ENCODE peak calls at places on chromosomes 4 and X, in ten cellular contexts. Q is foreskin fibroblast; B is SK-N-SH; M is Calu3; E is WTC11; I is CD4-positive, alpha-beta T cell; Z is CD8-positive, alpha-beta T cell; G is heart right ventricle; A is hepatocyte; S is GM12865. V is an unnamed sample.

GRCh38 chr4:150012851-150013360 is 65.3 kb upstream of the DCLK2 start:
- DNase-seq in S (no peak), A (no peak), M (no peak), Q (peak), G (no peak), I (no peak), E (no peak), Z (no peak), B (no peak), V (no peak)

GRCh38 chrX:118520206-118520857 is 24.7 kb downstream of the DOCK11 start:
- DNase-seq in M (no peak), Q (peak), A (no peak), B (no peak), G (no peak), I (no peak), E (no peak), S (no peak), Z (no peak), V (no peak)

GRCh38 chr4:148216866-148217814 is 225.1 kb downstream of the NR3C2 start:
- DNase-seq in B (no peak), Q (no peak), Z (peak), E (no peak), G (no peak), M (no peak), A (no peak), S (peak), I (no peak), V (no peak)

GRCh38 chrX:1134976-1135375 is 77.5 kb downstream of the CRLF2 start:
- DNase-seq in E (no peak), G (no peak), Q (no peak), A (no peak), B (no peak), Z (no peak), M (no peak), I (no peak), S (no peak), V (no peak)

GRCh38 chr4:185914583-185915199 is 102.7 kb upstream of the SORBS2 start:
- DNase-seq in S (no peak), I (no peak), B (peak), E (no peak), M (no peak), A (no peak), Q (no peak), G (no peak), Z (no peak), V (no peak)

GRCh38 chrX:136667446-136668168 is 19.6 kb downstream of the CD40LG start:
- DNase-seq in M (no peak), Q (no peak), E (no peak), B (no peak), A (no peak), I (no peak), Z (no peak), G (no peak), S (no peak), V (no peak)

GRCh38 chr4:30094866-30095265 is 625.3 kb upstream of the PCDH7 start:
- DNase-seq in M (no peak), S (no peak), B (no peak), I (no peak), E (no peak), Z (no peak), A (no peak), G (no peak), Q (no peak), V (no peak)

GRCh38 chrX:15985937-15986336 is 131.3 kb upstream of the AP1S2 start:
- DNase-seq in M (no peak), E (no peak), S (peak), Z (no peak), Q (no peak), I (no peak), A (no peak), B (no peak), G (no peak), V (no peak)

GRCh38 chrX:19372170-19373033 is 28.7 kb downstream of the PDHA1 start:
- DNase-seq in B (peak), Q (peak), G (peak), E (peak), M (peak), A (peak), Z (peak), S (peak), I (peak), V (peak)

GRCh38 chrX:31074522-31074921 is 2.7 kb upstream of the FTHL17 start:
- DNase-seq in A (no peak), E (no peak), S (no peak), Z (no peak), I (no peak), B (no peak), Q (no peak), G (no peak), M (no peak), V (no peak)

GRCh38 chr4:909131-909571 is 23.0 kb downstream of the GAK start:
- DNase-seq in I (no peak), E (no peak), A (no peak), Q (no peak), B (no peak), G (no peak), S (no peak), M (no peak), Z (no peak), V (no peak)

GRCh38 chrX:39897741-39898097 is 200.0 kb downstream of the BCOR start:
- DNase-seq in Z (no peak), S (no peak), Q (no peak), A (no peak), B (no peak), G (no peak), M (no peak), I (no peak), E (no peak), V (no peak)

GRCh38 chr4:14528921-14529320 is 473.4 kb upstream of the CPEB2 start:
- DNase-seq in M (no peak), G (no peak), Z (no peak), I (no peak), E (no peak), B (no peak), Q (no peak), S (no peak), A (no peak), V (no peak)

GRCh38 chrX:19334945-19335626 is 8.6 kb upstream of the PDHA1 start:
- DNase-seq in M (no peak), B (no peak), E (peak), A (no peak), Z (no peak), S (peak), Q (no peak), G (no peak), I (no peak), V (no peak)

GRCh38 chr4:73170518-73171198 is 87.9 kb downstream of the ANKRD17 start:
- DNase-seq in E (no peak), S (no peak), A (no peak), M (peak), G (no peak), I (no peak), Q (no peak), Z (no peak), B (no peak), V (no peak)

GRCh38 chr4:122733805-122734155 is 1.3 kb downstream of the BBS12 start:
- DNase-seq in I (no peak), E (no peak), A (no peak), Z (no peak), M (no peak), S (no peak), G (no peak), Q (no peak), B (no peak), V (no peak)

GRCh38 chr4:133775881-133776280 is 425.7 kb downstream of the PABPC4L start:
- DNase-seq in G (no peak), Q (peak), M (no peak), Z (no peak), A (no peak), B (no peak), I (no peak), S (no peak), E (no peak), V (no peak)

GRCh38 chrX:19347916-19348315 is 4.2 kb downstream of the PDHA1 start:
- DNase-seq in M (no peak), Q (no peak), Z (no peak), G (no peak), B (no peak), E (no peak), S (no peak), A (no peak), I (no peak), V (no peak)

GRCh38 chrX:140712413-140713173 is 3.0 kb downstream of the LINC00632 start:
- DNase-seq in B (peak), I (peak), M (no peak), Q (no peak), E (peak), A (peak), S (peak), G (peak), Z (peak), V (peak)

GRCh38 chr4:146545102-146545501 is 23.4 kb upstream of the SLC10A7 start:
- DNase-seq in B (peak), G (no peak), E (peak), I (no peak), Z (no peak), M (peak), A (peak), S (peak), Q (no peak), V (no peak)

GRCh38 chr4:149409186-149410056 is 406.2 kb downstream of the IQCM start:
- DNase-seq in G (peak), Z (no peak), Q (peak), S (no peak), E (no peak), I (no peak), A (no peak), M (peak), B (no peak), V (no peak)

GRCh38 chrX:118727686-118728339 is 407 bp downstream of the IL13RA1 start:
- DNase-seq in Z (no peak), I (no peak), S (no peak), G (peak), E (peak), B (no peak), A (peak), Q (peak), M (peak), V (peak)

GRCh38 chr4:16692021-16692420 is 206.4 kb downstream of the LDB2 start:
- DNase-seq in A (no peak), B (no peak), I (no peak), G (no peak), S (no peak), Q (no peak), M (no peak), E (no peak), Z (no peak), V (no peak)

GRCh38 chr4:147617173-147617840 is at the start of gene TMEM184C:
- DNase-seq in Q (peak), A (peak), M (peak), E (peak), G (peak), I (peak), B (peak), S (peak), Z (peak), V (peak)

GRCh38 chr4:172997851-172998250 is 170.8 kb upstream of the GALNT7 start:
- DNase-seq in G (no peak), M (no peak), B (no peak), I (no peak), Z (no peak), E (no peak), Q (peak), S (no peak), A (no peak), V (no peak)

GRCh38 chr4:44425614-44426208 is 22.9 kb downstream of the KCTD8 start:
- DNase-seq in Q (no peak), A (peak), Z (no peak), G (no peak), S (no peak), I (no peak), E (peak), B (peak), M (no peak), V (peak)

GRCh38 chr4:133149932-133150642 is 993 bp downstream of the PCDH10 start:
- DNase-seq in E (no peak), S (no peak), Z (no peak), A (no peak), B (no peak), Q (no peak), I (no peak), G (no peak), M (no peak), V (no peak)

GRCh38 chr4:150348079-150348478 is 233.9 kb upstream of the MAB21L2 start:
- DNase-seq in S (no peak), I (no peak), Z (no peak), M (no peak), G (no peak), A (no peak), Q (peak), E (no peak), B (no peak), V (no peak)

GRCh38 chrX:40040686-40041461 is 56.9 kb downstream of the BCOR start:
- DNase-seq in G (no peak), B (no peak), Z (no peak), M (no peak), I (no peak), S (no peak), E (no peak), Q (no peak), A (no peak), V (no peak)

GRCh38 chr4:1754336-1754735 is 33.0 kb downstream of the TACC3 start:
- DNase-seq in A (no peak), B (no peak), I (no peak), M (no peak), S (no peak), Q (no peak), Z (no peak), E (no peak), G (no peak), V (no peak)

GRCh38 chrX:71536285-71536684 is 3.4 kb downstream of the OGT start:
- DNase-seq in A (no peak), G (no peak), S (peak), E (no peak), B (no peak), I (no peak), M (no peak), Q (no peak), Z (no peak), V (no peak)

GRCh38 chrX:29662759-29663503 is 552.4 kb upstream of the MAGEB2 start:
- DNase-seq in Z (no peak), A (peak), M (peak), S (peak), E (no peak), B (no peak), G (no peak), I (no peak), Q (peak), V (no peak)

GRCh38 chr4:176784816-176785215 is 7.9 kb downstream of the VEGFC start:
- DNase-seq in B (no peak), E (no peak), M (no peak), G (no peak), Z (no peak), A (peak), I (no peak), Q (no peak), S (no peak), V (no peak)

GRCh38 chr4:176790398-176790797 is 2.3 kb downstream of the VEGFC start:
- DNase-seq in E (no peak), G (no peak), Q (no peak), I (no peak), A (no peak), B (no peak), S (no peak), M (no peak), Z (no peak), V (no peak)

GRCh38 chr4:176789955-176790354 is 2.8 kb downstream of the VEGFC start:
- DNase-seq in G (peak), E (no peak), B (peak), Z (no peak), S (peak), A (peak), M (no peak), I (no peak), Q (peak), V (no peak)

GRCh38 chr4:176788971-176789370 is 3.8 kb downstream of the VEGFC start:
- DNase-seq in E (no peak), I (no peak), G (no peak), S (no peak), Z (no peak), M (no peak), Q (no peak), B (no peak), A (no peak), V (no peak)

GRCh38 chr4:176788248-176788647 is 4.5 kb downstream of the VEGFC start:
- DNase-seq in I (no peak), G (no peak), A (no peak), Z (no peak), E (no peak), B (no peak), M (no peak), S (no peak), Q (no peak), V (no peak)
- TF ChIP-seq CTCF in I (no peak), G (no peak), A (no peak), Z (no peak), E (no peak), B (peak), M (no peak), S (no peak), Q (no peak), V (no peak)

GRCh38 chr4:75432683-75433082 is 81.5 kb downstream of the RCHY1 start:
- DNase-seq in A (peak), G (no peak), E (peak), Q (peak), S (peak), M (peak), I (no peak), Z (no peak), B (peak), V (no peak)
- TF ChIP-seq CTCF in A (peak), G (no peak), E (peak), Q (peak), S (peak), M (peak), I (no peak), Z (no peak), B (peak), V (peak)

DNA sequence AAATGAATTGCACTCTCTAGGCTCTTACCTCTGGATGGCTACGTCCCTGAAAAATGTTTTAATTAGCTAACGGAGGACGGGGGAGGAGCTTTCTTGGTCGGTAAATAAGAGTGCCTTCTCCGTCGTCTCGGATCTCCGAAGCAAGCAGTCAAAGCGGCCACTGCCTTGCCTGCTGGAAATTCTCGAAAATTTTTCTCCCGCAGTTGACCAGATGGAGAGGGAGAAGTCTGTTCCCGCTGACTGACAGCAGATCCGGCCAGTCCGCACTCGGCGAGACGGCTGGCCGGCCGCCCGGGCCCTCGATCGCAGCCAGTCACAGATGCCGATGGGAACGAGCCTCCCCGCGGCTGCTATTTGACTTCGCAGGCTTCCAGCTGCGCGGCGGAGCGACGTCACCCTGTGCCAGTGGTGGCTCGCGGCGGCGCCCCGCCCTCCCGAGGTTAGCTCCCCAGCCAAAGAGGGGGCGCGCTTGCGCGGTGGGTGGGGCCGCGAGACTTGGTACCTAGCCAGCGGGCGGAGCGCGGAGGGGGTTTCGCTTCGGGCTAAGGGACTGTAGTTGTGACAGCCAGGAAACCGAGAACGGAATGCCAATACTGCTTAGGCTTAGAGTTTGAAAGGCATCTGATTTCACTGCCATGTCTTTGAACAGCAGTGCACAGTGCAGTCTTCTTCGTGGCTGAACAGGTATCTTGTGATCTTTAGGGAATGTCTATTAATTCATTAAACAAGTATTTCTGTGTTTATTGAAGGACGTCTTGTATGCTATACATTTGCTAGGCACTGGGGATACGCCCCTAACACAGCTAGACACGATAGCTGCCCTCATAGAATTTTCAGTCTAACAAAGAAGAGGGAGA is at the start of gene PPM1K:
- DNase-seq in S (peak), A (peak), Z (peak), G (peak), M (peak), B (peak), I (peak), Q (peak), E (peak), V (peak)
- TF ChIP-seq CTCF in S (no peak), A (no peak), Z (no peak), G (peak), M (no peak), B (no peak), I (peak), Q (no peak), E (no peak), V (no peak)

GRCh38 chrX:154728791-154729190 is 22.1 kb downstream of the GAB3 start:
- DNase-seq in E (no peak), I (no peak), A (no peak), B (no peak), Z (no peak), S (no peak), G (no peak), Q (no peak), M (no peak), V (no peak)
- TF ChIP-seq CTCF in E (no peak), I (no peak), A (no peak), B (no peak), Z (no peak), S (no peak), G (no peak), Q (no peak), M (no peak), V (no peak)

DNA sequence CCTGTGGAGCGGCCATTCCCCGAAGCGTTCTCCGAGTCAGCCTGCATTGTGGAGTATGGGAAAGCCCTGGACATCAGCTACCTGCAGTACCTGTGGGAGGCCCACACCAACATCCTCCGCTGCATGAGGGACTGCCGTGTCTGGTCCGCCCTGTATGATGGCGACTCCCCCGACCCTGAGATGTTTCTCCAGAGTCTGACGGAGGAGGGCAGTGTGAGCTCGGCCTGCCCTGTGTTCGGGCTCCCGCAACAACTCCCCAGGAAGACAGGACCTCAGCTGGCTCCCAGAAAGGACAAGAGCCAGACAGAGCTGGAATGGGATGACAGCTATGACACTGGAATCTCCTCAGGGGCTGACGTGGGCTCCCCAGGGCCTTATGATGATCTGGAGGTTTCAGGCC is 111.3 kb downstream of the GATB start:
- DNase-seq in G (no peak), M (no peak), E (no peak), S (no peak), Z (no peak), I (no peak), B (no peak), Q (no peak), A (no peak), V (no peak)
- TF ChIP-seq CTCF in G (no peak), M (no peak), E (no peak), S (no peak), Z (no peak), I (no peak), B (no peak), Q (no peak), A (no peak), V (no peak)

GRCh38 chr4:108018884-108019187 is 29.1 kb downstream of the HADH start:
- DNase-seq in Q (no peak), S (no peak), B (no peak), E (no peak), I (no peak), G (no peak), M (no peak), Z (no peak), A (no peak), V (no peak)
- TF ChIP-seq CTCF in Q (no peak), S (no peak), B (no peak), E (no peak), I (peak), G (no peak), M (no peak), Z (no peak), A (no peak), V (no peak)

GRCh38 chrX:48785156-48785524 is 1.2 kb upstream of the GATA1 start:
- DNase-seq in Q (no peak), I (no peak), A (no peak), B (peak), S (no peak), E (no peak), Z (no peak), G (no peak), M (no peak), V (no peak)
- TF ChIP-seq CTCF in Q (no peak), I (no peak), A (no peak), B (no peak), S (no peak), E (no peak), Z (no peak), G (no peak), M (no peak), V (no peak)

V was measured in nephron progenitor cell.